ENCODE peak calls at places on chromosomes 5 and 9, in six cellular contexts. X is uterus; T is HepG2; E is effector memory CD4-positive, alpha-beta T cell; W is NCI-H2029; R is activated T-cell treated with anti-CD3 and anti-CD28 coated beads, Interleukin-2, amount 50 U/mL, for 4 hours. M is an unnamed sample.

GRCh38 chr9:105385372-105385985 is 62.4 kb upstream of the FSD1L start:
- DNase-seq in W (no peak), X (peak), E (no peak), T (no peak), R (peak), M (peak)

GRCh38 chr5:90640484-90641059 is 82.0 kb downstream of the ADGRV1 start:
- DNase-seq in R (no peak), T (no peak), X (no peak), E (no peak), W (peak), M (no peak)

GRCh38 chr5:172837640-172838039 is 3.6 kb downstream of the ERGIC1 start:
- DNase-seq in E (no peak), R (no peak), W (peak), X (no peak), T (no peak), M (peak)

GRCh38 chr9:134399435-134400056 is 73.3 kb downstream of the RXRA start:
- DNase-seq in W (no peak), R (no peak), X (no peak), T (no peak), E (no peak), M (no peak)

GRCh38 chr5:130350131-130350530 is 445.9 kb downstream of the CHSY3 start:
- DNase-seq in T (no peak), E (no peak), W (no peak), X (no peak), R (no peak), M (no peak)

GRCh38 chr5:167699434-167699833 is 592.0 kb upstream of the WWC1 start:
- DNase-seq in X (no peak), T (no peak), E (no peak), R (no peak), W (no peak), M (no peak)

GRCh38 chr5:13740471-13740870 is 204.0 kb downstream of the DNAH5 start:
- DNase-seq in E (no peak), T (no peak), X (no peak), W (no peak), R (no peak), M (no peak)

GRCh38 chr9:75106856-75107255 is 18.5 kb downstream of the OSTF1 start:
- DNase-seq in E (no peak), W (no peak), X (peak), R (no peak), T (no peak), M (no peak)

GRCh38 chr5:178769617-178770290 is 39.3 kb upstream of the ZNF354A start:
- DNase-seq in W (no peak), X (no peak), R (no peak), T (no peak), E (no peak), M (no peak)